ENCODE peak calls at places on chromosomes 4 and X, in eight cellular contexts. C, M, G, K, Y, V, S and L are unnamed samples.

GRCh38 chr4:2910409-2910808 is 52.8 kb downstream of the NOP14 start:
- DNase-seq in Y (no peak), C (peak; percentile 20), G (no peak), K (peak; percentile 70), V (no peak), M (no peak), S (no peak), L (no peak)

GRCh38 chrX:68647156-68647957 is at the start of gene STARD8:
- DNase-seq in G (no peak), K (no peak), S (no peak), M (peak; percentile 15), V (peak; percentile 66), C (peak; percentile 72), Y (peak; percentile 61), L (no peak)

GRCh38 chrX:111444881-111445280 is 32.9 kb upstream of the DCX start:
- DNase-seq in M (no peak), G (no peak), V (no peak), K (no peak), S (no peak), C (no peak), Y (no peak), L (no peak)

GRCh38 chr4:81424336-81424735 is 47.4 kb downstream of the RASGEF1B start:
- DNase-seq in G (no peak), Y (no peak), K (no peak), S (no peak), C (no peak), V (no peak), M (no peak), L (no peak)

GRCh38 chr4:150250998-150251651 is 172.9 kb downstream of the DCLK2 start:
- DNase-seq in V (no peak), Y (no peak), K (no peak), M (no peak), C (no peak), G (no peak), S (no peak), L (no peak)

GRCh38 chr4:74751856-74752255 is 42.5 kb downstream of the BTC start:
- DNase-seq in Y (no peak), S (no peak), G (no peak), K (no peak), C (no peak), M (no peak), V (no peak), L (no peak)

GRCh38 chr4:5708829-5709680 is 696 bp upstream of the EVC2 start:
- DNase-seq in K (no peak), S (no peak), V (peak; percentile 64), G (no peak), M (no peak), C (no peak), Y (no peak), L (no peak)

GRCh38 chr4:110865611-110866254 is 242.9 kb upstream of the PITX2 start:
- DNase-seq in C (peak; percentile 59), S (no peak), M (no peak), V (no peak), G (no peak), Y (no peak), K (no peak), L (no peak)

GRCh38 chr4:158912390-158913175 is 143.8 kb downstream of the FNIP2 start:
- DNase-seq in C (peak; percentile 48), S (no peak), V (no peak), Y (no peak), G (no peak), M (no peak), K (no peak), L (no peak)

GRCh38 chrX:56783450-56783831 is 54.4 kb downstream of the NBDY start:
- DNase-seq in C (no peak), Y (no peak), M (no peak), S (no peak), K (peak; percentile 88), V (no peak), G (peak; percentile 81), L (no peak)

GRCh38 chr4:141501931-141502330 is 134.5 kb upstream of the IL15 start:
- DNase-seq in K (no peak), V (no peak), G (no peak), Y (no peak), S (no peak), M (no peak), C (peak; percentile 58), L (no peak)

GRCh38 chr4:8077181-8078108 is 81.2 kb downstream of the ABLIM2 start:
- DNase-seq in S (no peak), G (no peak), Y (no peak), V (peak; percentile 54), M (no peak), C (no peak), K (no peak), L (no peak)

GRCh38 chr4:173524218-173525117 is 5.6 kb downstream of the HAND2 start:
- DNase-seq in G (no peak), S (no peak), Y (no peak), K (no peak), M (no peak), C (no peak), V (no peak), L (no peak)

GRCh38 chr4:10094841-10095240 is 21.8 kb downstream of the WDR1 start:
- DNase-seq in C (no peak), G (no peak), V (peak; percentile 58), M (no peak), K (no peak), Y (no peak), S (no peak), L (no peak)

GRCh38 chr4:119841361-119841760 is 212.8 kb upstream of the PDE5A start:
- DNase-seq in C (peak; percentile 2), Y (no peak), M (no peak), K (no peak), G (no peak), S (no peak), V (no peak), L (no peak)

GRCh38 chr4:43112139-43112538 is 219.6 kb downstream of the GRXCR1 start:
- DNase-seq in S (no peak), K (no peak), M (no peak), C (no peak), V (no peak), G (no peak), Y (no peak), L (no peak)

GRCh38 chr4:29708473-29708872 is 1011.7 kb upstream of the PCDH7 start:
- DNase-seq in S (no peak), K (no peak), Y (no peak), V (no peak), G (no peak), C (no peak), M (no peak), L (no peak)

GRCh38 chr4:169185133-169185956 is 85.4 kb downstream of the SH3RF1 start:
- DNase-seq in K (no peak), V (no peak), G (no peak), S (no peak), Y (no peak), C (no peak), M (no peak), L (no peak)

GRCh38 chrX:150365051-150365952 is 2.2 kb downstream of the MAMLD1 start:
- DNase-seq in K (peak; percentile 82), G (peak; percentile 60), V (peak; percentile 88), M (peak; percentile 68), C (peak; percentile 77), S (no peak), Y (peak; percentile 83), L (peak; percentile 29)

GRCh38 chr4:8747467-8747841 is 124.2 kb downstream of the HMX1 start:
- DNase-seq in M (no peak), S (no peak), G (no peak), Y (peak; percentile 38), V (no peak), K (no peak), C (no peak), L (no peak)

GRCh38 chr4:76803522-76803921 is 94.4 kb downstream of the SOWAHB start:
- DNase-seq in G (no peak), K (no peak), S (no peak), M (no peak), Y (no peak), C (peak; percentile 88), V (no peak), L (no peak)

GRCh38 chr4:41546638-41547037 is 8.7 kb downstream of the LIMCH1 start:
- DNase-seq in K (no peak), C (no peak), S (no peak), Y (no peak), G (no peak), V (no peak), M (no peak), L (no peak)

GRCh38 chr4:139841464-139842195 is 176.0 kb downstream of the MGST2 start:
- DNase-seq in G (no peak), V (no peak), M (no peak), Y (no peak), S (no peak), K (no peak), C (no peak), L (no peak)
- H3K27me3 ChIP-seq in G (no peaks in the 10 kb centered on the region), V (no peaks in the 10 kb centered on the region), M (no peaks in the 10 kb centered on the region), Y (no peaks in the 10 kb centered on the region), S (peaks cover 2% of the 10 kb centered on the region), K (no peaks in the 10 kb centered on the region), C (no peaks in the 10 kb centered on the region), L (no peaks in the 10 kb centered on the region)

DNA sequence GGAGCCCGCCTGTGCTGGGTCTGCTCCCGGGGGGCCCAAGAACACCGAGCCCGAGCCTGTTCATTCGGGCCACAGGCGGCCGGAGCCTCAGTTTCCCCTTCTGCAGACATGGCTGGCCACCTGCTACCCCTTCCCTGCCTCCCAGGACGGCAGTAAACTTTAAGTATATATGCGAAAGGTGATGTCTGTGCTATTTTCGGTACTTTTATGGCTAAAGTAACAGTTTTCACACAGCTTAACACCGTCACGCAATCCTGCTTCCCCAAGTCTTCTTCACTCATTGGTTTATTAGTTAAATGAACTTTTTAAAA is 464 bp downstream of the ANAPC4 start:
- DNase-seq in C (no peak), Y (no peak), K (peak; percentile 54), G (peak; percentile 13), S (no peak), V (no peak), M (no peak), L (no peak)
- H3K27me3 ChIP-seq in C (no peaks in the 10 kb centered on the region), Y (no peaks in the 10 kb centered on the region), K (no peaks in the 10 kb centered on the region), G (no peaks in the 10 kb centered on the region), S (no peaks in the 10 kb centered on the region), V (no peaks in the 10 kb centered on the region), M (no peaks in the 10 kb centered on the region), L (no peaks in the 10 kb centered on the region)

GRCh38 chrX:153157450-153157849 is 21.6 kb upstream of the MAGEA1 start:
- DNase-seq in M (no peak), K (no peak), G (no peak), S (no peak), C (no peak), Y (no peak), V (no peak), L (no peak)
- H3K27me3 ChIP-seq in M (no peaks in the 10 kb centered on the region), K (no peaks in the 10 kb centered on the region), G (no peaks in the 10 kb centered on the region), S (no peaks in the 10 kb centered on the region), C (no peaks in the 10 kb centered on the region), Y (no peaks in the 10 kb centered on the region), V (no peaks in the 10 kb centered on the region), L (peaks cover 8% of the 10 kb centered on the region)

GRCh38 chrX:153530411-153531145 is 13.1 kb downstream of the ATP2B3 start:
- DNase-seq in M (no peak), S (no peak), V (no peak), K (no peak), C (no peak), G (no peak), Y (no peak), L (no peak)
- H3K27me3 ChIP-seq in M (no peaks in the 10 kb centered on the region), S (no peaks in the 10 kb centered on the region), V (no peaks in the 10 kb centered on the region), K (no peaks in the 10 kb centered on the region), C (no peaks in the 10 kb centered on the region), G (no peaks in the 10 kb centered on the region), Y (no peaks in the 10 kb centered on the region), L (no peaks in the 10 kb centered on the region)